ENCODE peak calls at places on chromosomes 11 and 22, in nine cellular contexts. O, R, V, K, F, Z, L, Y and S are unnamed samples.

GRCh38 chr11:77223797-77224196 is 77.7 kb downstream of the GDPD4 start:
- DNase-seq in K (no peak), Z (no peak), O (no peak), R (no peak), L (no peak), V (no peak), Y (no peak), F (no peak), S (no peak)

GRCh38 chr11:121508449-121508848 is 55.7 kb upstream of the SORL1-AS1 start:
- DNase-seq in Z (no peak), L (no peak), R (no peak), O (no peak), V (no peak), Y (no peak), F (no peak), K (no peak), S (no peak)

GRCh38 chr22:47370448-47371262 is 608.2 kb downstream of the TBC1D22A start:
- DNase-seq in R (no peak), O (no peak), K (no peak), Z (no peak), Y (no peak), L (no peak), V (no peak), F (no peak), S (no peak)

GRCh38 chr11:106853850-106854401 is 164.3 kb downstream of the GUCY1A2 start:
- DNase-seq in Y (no peak), Z (peak), V (no peak), R (no peak), O (no peak), L (no peak), F (no peak), K (no peak), S (no peak)

GRCh38 chr22:46056169-46057041 is 79.4 kb upstream of the WNT7B start:
- DNase-seq in L (no peak), R (no peak), Y (peak), O (no peak), K (no peak), V (no peak), Z (peak), F (peak), S (no peak)

GRCh38 chr11:60265373-60266214 is 14.9 kb upstream of the MS4A4A start:
- DNase-seq in L (peak), Y (no peak), F (no peak), R (peak), K (peak), V (peak), Z (no peak), O (peak), S (no peak)

GRCh38 chr11:59698506-59698905 is 15.1 kb downstream of the OR10V1 start:
- DNase-seq in Y (no peak), R (no peak), L (no peak), F (no peak), O (no peak), Z (no peak), V (no peak), K (no peak), S (no peak)

GRCh38 chr11:12109591-12110196 is 696 bp upstream of the MICAL2 start:
- DNase-seq in L (no peak), F (no peak), K (no peak), Z (no peak), O (no peak), R (no peak), Y (no peak), V (no peak), S (no peak)

GRCh38 chr11:17786824-17787525 is 52.4 kb downstream of the KCNC1 start:
- DNase-seq in L (no peak), F (no peak), O (no peak), Z (no peak), R (no peak), K (no peak), Y (peak), V (no peak), S (no peak)

GRCh38 chr11:6400431-6401345 is 10.4 kb downstream of the SMPD1 start:
- DNase-seq in R (no peak), Z (no peak), L (no peak), K (no peak), O (no peak), F (no peak), V (no peak), Y (no peak), S (no peak)

GRCh38 chr11:11969380-11970215 is 38.8 kb downstream of the DKK3 start:
- DNase-seq in V (no peak), F (no peak), R (peak), K (no peak), Y (peak), Z (no peak), L (no peak), O (no peak), S (no peak)

GRCh38 chr11:15638386-15638787 is 523.7 kb downstream of the INSC start:
- DNase-seq in F (no peak), R (no peak), Z (no peak), Y (no peak), L (no peak), O (no peak), V (no peak), K (no peak), S (no peak)

GRCh38 chr11:89293966-89294679 is 116.4 kb downstream of the TYR start:
- DNase-seq in L (peak), F (no peak), Y (peak), V (no peak), O (no peak), R (no peak), Z (peak), K (no peak), S (no peak)

DNA sequence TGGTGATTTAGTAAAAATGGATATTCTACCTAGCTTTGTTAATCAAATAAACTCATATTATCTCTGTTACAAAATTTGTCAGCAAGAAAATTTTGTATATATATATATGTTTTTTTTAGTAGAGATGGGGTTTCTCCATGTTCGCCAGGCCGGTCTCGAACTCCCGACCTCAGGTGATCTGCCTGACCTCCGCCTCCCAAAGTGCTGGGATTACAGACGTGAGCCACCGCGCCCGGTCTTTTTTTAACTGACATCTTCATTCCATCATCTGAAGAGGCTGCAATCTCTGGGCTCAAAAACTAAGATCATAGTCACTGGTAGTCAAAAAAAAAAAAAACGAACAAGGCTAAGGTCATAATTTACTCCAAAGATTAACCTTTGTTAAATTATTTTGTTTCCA is 5.3 kb upstream of the KLHDC7B start:
- DNase-seq in R (no peak), L (no peak), F (no peak), V (no peak), K (no peak), Y (no peak), Z (no peak), O (no peak), S (no peak)
- H3K27ac ChIP-seq in R (no peak), L (no peak), F (peak), V (no peak), K (peak), Y (peak), Z (peak), O (peak), S (peak)

GRCh38 chr11:31810779-31811647 is at the start of gene PAX6:
- DNase-seq in K (peak), V (peak), R (no peak), L (no peak), F (peak), O (peak), Y (peak), Z (peak), S (peak)
- H3K4me3 ChIP-seq in K (peak), V (peak), R (peak), L (peak), F (peak), O (peak), Y (peak), Z (peak), S (peak)

GRCh38 chr22:31650391-31650790 is 11.6 kb downstream of the PISD start:
- DNase-seq in L (no peak), O (no peak), Y (no peak), K (no peak), Z (no peak), R (no peak), V (no peak), F (no peak), S (no peak)
- H3K27ac ChIP-seq in L (no peak), O (no peak), Y (no peak), K (peak), Z (peak), R (no peak), V (no peak), F (no peak), S (no peak)

DNA sequence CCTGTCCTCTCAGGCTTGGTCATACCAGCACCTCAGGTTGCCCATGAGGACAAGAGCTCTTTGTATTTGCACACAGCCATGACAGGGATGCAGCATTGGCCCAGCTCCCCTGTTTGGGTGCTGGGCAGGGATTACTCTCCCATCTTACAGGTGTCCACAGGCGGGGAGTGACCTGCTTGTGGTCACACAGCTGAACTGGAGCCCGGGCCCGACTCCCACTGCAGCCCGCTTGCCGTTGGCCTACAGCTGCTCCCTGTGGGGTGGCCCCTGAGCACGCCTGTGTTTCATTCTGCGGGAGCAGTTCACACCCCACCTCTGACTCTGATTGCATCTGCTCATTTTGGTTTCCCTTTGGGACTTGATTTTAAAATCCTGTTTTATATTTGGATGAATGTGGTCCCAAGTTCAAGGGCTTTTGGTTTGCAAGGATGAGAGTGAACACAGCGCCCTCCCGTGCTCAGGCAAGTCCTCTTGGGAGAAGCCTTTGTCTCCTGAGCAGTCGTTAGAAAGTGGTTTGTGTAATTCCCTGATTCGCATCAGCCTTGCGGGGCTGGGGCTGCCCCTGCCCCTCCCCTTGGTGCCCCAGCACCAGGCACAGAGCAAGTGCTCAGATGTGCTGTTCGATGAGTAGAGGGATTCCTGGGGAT is 9.3 kb downstream of the PICK1 start:
- DNase-seq in F (no peak), K (no peak), O (no peak), R (no peak), Z (peak), L (no peak), V (no peak), Y (peak), S (no peak)
- H3K4me3 ChIP-seq in F (no peak), K (no peak), O (no peak), R (no peak), Z (no peak), L (no peak), V (no peak), Y (no peak), S (no peak)

GRCh38 chr11:126277780-126278179 is 5.1 kb upstream of the TIRAP start:
- DNase-seq in F (no peak), R (no peak), K (no peak), Z (no peak), V (no peak), Y (no peak), L (no peak), O (no peak), S (no peak)

GRCh38 chr11:126280595-126280994 is 2.3 kb upstream of the TIRAP start:
- DNase-seq in Z (no peak), F (no peak), L (no peak), Y (no peak), O (no peak), V (no peak), K (no peak), R (no peak), S (no peak)

GRCh38 chr11:126279191-126279590 is 3.7 kb upstream of the TIRAP start:
- DNase-seq in K (no peak), O (no peak), L (no peak), V (no peak), F (no peak), Y (no peak), R (no peak), Z (no peak), S (no peak)

GRCh38 chr11:126281245-126281644 is 1.6 kb upstream of the TIRAP start:
- DNase-seq in O (no peak), Z (no peak), Y (no peak), R (no peak), F (no peak), L (no peak), V (no peak), K (no peak), S (no peak)

GRCh38 chr11:126277322-126277721 is 5.6 kb upstream of the TIRAP start:
- DNase-seq in L (no peak), R (no peak), F (no peak), O (no peak), Z (no peak), Y (no peak), V (no peak), K (no peak), S (no peak)
- H3K27ac ChIP-seq in L (no peak), R (no peak), F (no peak), O (no peak), Z (no peak), Y (no peak), V (peak), K (no peak), S (no peak)

GRCh38 chr11:62538470-62539237 is 8.0 kb downstream of the AHNAK start:
- DNase-seq in F (no peak), V (no peak), Y (no peak), O (no peak), R (no peak), K (no peak), Z (no peak), L (no peak), S (no peak)

GRCh38 chr11:62542750-62543567 is 3.6 kb downstream of the AHNAK start:
- DNase-seq in F (no peak), V (no peak), Y (peak), Z (peak), L (no peak), K (peak), O (peak), R (peak), S (peak)

GRCh38 chr11:62539238-62539925 is 7.2 kb downstream of the AHNAK start:
- DNase-seq in L (no peak), K (peak), O (no peak), V (no peak), Z (peak), Y (peak), F (no peak), R (peak), S (no peak)

GRCh38 chr11:62542111-62542745 is 4.4 kb downstream of the AHNAK start:
- DNase-seq in F (no peak), O (no peak), R (no peak), Y (no peak), L (no peak), K (no peak), Z (no peak), V (no peak), S (no peak)

GRCh38 chr11:62540804-62541671 is 5.6 kb downstream of the AHNAK start:
- DNase-seq in O (no peak), Y (peak), Z (no peak), K (no peak), L (no peak), R (peak), V (no peak), F (no peak), S (no peak)
- H3K4me3 ChIP-seq in O (peak), Y (peak), Z (peak), K (no peak), L (no peak), R (peak), V (no peak), F (no peak), S (peak)

DNA sequence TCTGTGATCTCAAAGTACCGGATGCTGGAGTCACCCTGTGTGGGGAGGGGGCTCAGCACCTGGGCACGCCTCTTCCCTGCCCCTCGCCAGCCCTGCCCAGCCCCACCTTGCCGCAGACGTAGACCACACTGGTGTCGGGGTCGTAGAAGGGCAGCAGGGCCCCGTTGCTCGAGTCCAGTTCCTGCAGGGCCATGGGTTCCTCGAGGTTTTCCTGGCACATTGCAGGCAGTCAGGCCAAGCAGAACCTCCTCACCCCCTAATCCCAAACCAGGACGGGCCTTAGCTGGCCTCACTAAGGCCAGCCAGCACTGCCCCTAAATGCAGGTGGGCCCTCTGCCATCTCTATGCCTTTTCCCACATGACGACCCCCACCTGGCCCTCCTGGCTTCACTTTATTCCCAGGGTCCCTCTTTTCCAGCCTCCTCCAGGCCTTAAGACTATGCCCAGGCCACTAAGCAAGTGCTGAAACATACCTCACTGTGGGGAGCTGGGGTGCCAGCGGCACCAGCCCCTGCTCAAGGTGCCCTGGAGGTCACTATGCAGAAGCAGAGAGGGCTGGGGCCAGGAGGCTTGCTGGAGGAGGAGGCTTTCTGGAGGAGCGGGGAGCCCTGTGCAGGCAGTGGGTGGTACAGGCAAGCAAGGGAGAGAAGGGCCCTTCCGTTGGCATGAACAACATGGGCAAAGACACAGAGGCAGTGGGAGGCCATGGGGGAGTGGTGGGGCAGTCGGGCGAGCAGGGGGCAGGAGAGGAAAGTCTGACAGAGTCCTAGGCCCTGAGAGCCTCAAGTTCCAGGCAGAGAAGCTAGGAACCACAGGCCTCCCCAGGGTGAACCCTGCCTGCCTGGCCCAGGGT is 2.8 kb downstream of the CORO1B start:
- DNase-seq in O (no peak), R (no peak), K (no peak), Y (no peak), Z (no peak), V (no peak), L (no peak), F (no peak), S (no peak)
- H3K27ac ChIP-seq in O (peak), R (no peak), K (no peak), Y (peak), Z (no peak), V (no peak), L (no peak), F (no peak), S (no peak)

GRCh38 chr11:117686711-117687110 is 110.3 kb downstream of the DSCAML1 start:
- DNase-seq in Y (no peak), F (no peak), L (no peak), Z (no peak), V (no peak), R (no peak), K (no peak), O (no peak), S (no peak)
- H3K4me3 ChIP-seq in Y (no peak), F (no peak), L (no peak), Z (no peak), V (no peak), R (no peak), K (no peak), O (no peak), S (no peak)

GRCh38 chr11:86570457-86570856 is 102.0 kb downstream of the ME3 start:
- DNase-seq in R (no peak), Z (no peak), K (no peak), Y (no peak), F (no peak), L (no peak), V (no peak), O (no peak), S (no peak)
- H3K27ac ChIP-seq in R (no peak), Z (no peak), K (peak), Y (no peak), F (no peak), L (no peak), V (no peak), O (no peak), S (no peak)

GRCh38 chr11:65778431-65778900 is 2.3 kb downstream of the AP5B1 start:
- DNase-seq in K (no peak), F (no peak), R (no peak), Y (no peak), L (no peak), V (no peak), Z (peak), O (no peak), S (no peak)
- H3K4me3 ChIP-seq in K (no peak), F (no peak), R (no peak), Y (no peak), L (no peak), V (no peak), Z (no peak), O (no peak), S (no peak)